ENCODE peak calls at places on chromosomes 13 and 19, in five cellular contexts. O is body of pancreas, E is heart left ventricle, J is A549, V is adrenal gland. Q is an unnamed sample.

GRCh38 chr19:38139122-38139521 is 84.9 kb downstream of the DPF1 start:
- DNase-seq in O (no peak), E (no peak), V (no peak), J (no peak), Q (no peak)

GRCh38 chr19:6238643-6239281 is 41.0 kb downstream of the MLLT1 start:
- DNase-seq in V (no peak), E (peak), J (no peak), O (no peak), Q (no peak)

GRCh38 chr19:17753976-17754375 is 2.7 kb downstream of the FCHO1 start:
- DNase-seq in J (no peak), O (no peak), V (no peak), E (no peak), Q (no peak)

GRCh38 chr13:38657191-38657590 is 29.7 kb upstream of the FREM2 start:
- DNase-seq in J (no peak), O (no peak), E (no peak), V (no peak), Q (no peak)

GRCh38 chr13:32515246-32515645 is 23.3 kb downstream of the N4BP2L2 start:
- DNase-seq in O (no peak), E (no peak), J (peak), V (no peak), Q (no peak)

GRCh38 chr19:5225486-5226345 is 114.9 kb downstream of the PTPRS start:
- DNase-seq in J (no peak), E (no peak), V (no peak), O (no peak), Q (no peak)

GRCh38 chr13:57630661-57631606 is 610 bp upstream of the PCDH17 start:
- DNase-seq in V (no peak), O (peak), J (no peak), E (peak), Q (no peak)

GRCh38 chr13:113643593-113643992 is 14.4 kb downstream of the ATP4B start:
- DNase-seq in V (no peak), E (no peak), J (no peak), O (no peak), Q (no peak)

GRCh38 chr13:43596924-43597598 is 189.7 kb downstream of the ENOX1 start:
- DNase-seq in J (no peak), V (no peak), E (no peak), O (no peak), Q (no peak)

GRCh38 chr13:97866346-97866745 is 87.1 kb upstream of the IPO5 start:
- DNase-seq in J (no peak), V (no peak), O (no peak), E (no peak), Q (no peak)

GRCh38 chr19:2554856-2555255 is 78.9 kb downstream of the GADD45B start:
- DNase-seq in E (no peak), O (no peak), V (no peak), J (no peak), Q (no peak)

GRCh38 chr19:2636142-2636896 is 66.2 kb downstream of the GNG7 start:
- DNase-seq in O (no peak), E (no peak), J (no peak), V (no peak), Q (no peak)

GRCh38 chr19:3855321-3855720 is 13.5 kb downstream of the ZFR2 start:
- DNase-seq in V (no peak), J (peak), O (no peak), E (no peak), Q (no peak)

GRCh38 chr19:51808333-51808986 is 13.5 kb downstream of the FPR3 start:
- DNase-seq in O (no peak), V (no peak), J (peak), E (no peak), Q (no peak)

GRCh38 chr13:26718872-26719271 is 41.7 kb downstream of the GPR12 start:
- DNase-seq in E (no peak), J (no peak), V (no peak), O (no peak), Q (no peak)

GRCh38 chr13:21118180-21118579 is 56.8 kb upstream of the LATS2 start:
- DNase-seq in V (no peak), O (no peak), J (no peak), E (no peak), Q (no peak)

GRCh38 chr13:22589880-22590279 is 590.9 kb upstream of the SGCG start:
- DNase-seq in E (no peak), O (no peak), V (no peak), J (no peak), Q (no peak)

GRCh38 chr19:6769006-6769637 is 1.9 kb upstream of the SH2D3A start:
- DNase-seq in J (peak), V (no peak), E (no peak), O (no peak), Q (no peak)

GRCh38 chr13:19185086-19185864 is 3.7 kb upstream of the TUBA3C start:
- DNase-seq in J (no peak), V (no peak), O (no peak), E (no peak), Q (no peak)

GRCh38 chr13:63551731-63552130 is 2136.1 kb upstream of the PCDH20 start:
- DNase-seq in O (no peak), V (no peak), J (no peak), E (no peak), Q (no peak)

GRCh38 chr13:98807774-98808173 is 55.3 kb upstream of the SLC15A1 start:
- DNase-seq in E (no peak), V (no peak), J (no peak), O (no peak), Q (no peak)

GRCh38 chr19:16623576-16623975 is 4.4 kb downstream of the MED26 start:
- DNase-seq in O (no peak), V (no peak), J (no peak), E (no peak), Q (no peak)

DNA sequence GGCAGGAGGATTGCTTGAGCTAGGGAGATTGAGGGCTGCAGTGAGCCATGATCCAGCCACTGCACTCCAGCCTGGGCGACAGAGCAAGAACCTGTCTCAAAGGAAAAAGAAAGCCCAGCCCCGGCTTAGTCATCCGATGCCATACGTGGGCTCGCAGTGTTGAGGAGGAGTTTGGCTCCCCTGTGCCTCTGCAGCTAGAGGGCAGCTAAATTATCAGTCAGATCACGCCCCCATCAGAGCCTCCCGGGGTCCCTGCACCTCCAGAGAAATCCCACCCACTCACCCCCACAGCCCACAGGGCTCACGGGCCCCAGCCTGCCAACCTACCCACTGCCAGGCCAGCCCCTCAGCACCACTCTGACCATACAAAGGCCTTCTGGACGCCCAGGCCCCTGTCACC is 27.6 kb downstream of the MAU2 start:
- DNase-seq in J (no peak), E (no peak), O (no peak), V (no peak), Q (no peak)
- TF ChIP-seq POLR2A in J (no peak), E (no peak), O (no peak), V (no peak), Q (no peak)

GRCh38 chr13:89113744-89114143 is 1442.6 kb downstream of the SLITRK5 start:
- DNase-seq in E (no peak), J (no peak), O (no peak), V (no peak), Q (no peak)
- H3K4me3 ChIP-seq in E (no peak), J (no peak), O (no peak), V (no peak), Q (no peak)

GRCh38 chr13:41660426-41660825 is 203.1 kb downstream of the RGCC start:
- DNase-seq in O (no peak), V (no peak), J (no peak), E (no peak), Q (no peak)
- TF ChIP-seq POLR2A in O (no peak), V (no peak), J (no peak), E (no peak), Q (no peak)

DNA sequence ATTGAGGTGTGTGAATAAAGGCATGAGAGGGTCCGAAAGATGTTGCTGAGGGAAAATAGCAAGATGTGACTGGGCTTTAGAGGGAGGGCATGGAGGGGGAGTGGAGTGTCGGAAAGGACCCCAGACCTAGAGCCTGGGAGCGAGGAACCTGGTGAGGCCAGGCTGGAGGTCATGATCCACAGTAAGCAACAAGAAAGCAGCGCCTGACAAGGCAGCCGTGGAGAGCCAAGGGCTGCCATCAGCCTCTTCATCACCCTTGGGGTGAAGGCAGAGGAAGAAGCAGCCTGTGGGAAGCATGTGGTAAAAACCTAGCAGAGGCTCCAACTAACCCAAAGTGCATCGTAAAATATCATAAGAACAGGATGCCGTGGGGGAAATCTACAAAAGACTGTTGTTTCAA is 162.8 kb upstream of the SOX1 start:
- DNase-seq in J (no peak), O (no peak), E (peak), V (peak), Q (no peak)
- H3K4me3 ChIP-seq in J (no peak), O (no peak), E (no peak), V (no peak), Q (no peak)

DNA sequence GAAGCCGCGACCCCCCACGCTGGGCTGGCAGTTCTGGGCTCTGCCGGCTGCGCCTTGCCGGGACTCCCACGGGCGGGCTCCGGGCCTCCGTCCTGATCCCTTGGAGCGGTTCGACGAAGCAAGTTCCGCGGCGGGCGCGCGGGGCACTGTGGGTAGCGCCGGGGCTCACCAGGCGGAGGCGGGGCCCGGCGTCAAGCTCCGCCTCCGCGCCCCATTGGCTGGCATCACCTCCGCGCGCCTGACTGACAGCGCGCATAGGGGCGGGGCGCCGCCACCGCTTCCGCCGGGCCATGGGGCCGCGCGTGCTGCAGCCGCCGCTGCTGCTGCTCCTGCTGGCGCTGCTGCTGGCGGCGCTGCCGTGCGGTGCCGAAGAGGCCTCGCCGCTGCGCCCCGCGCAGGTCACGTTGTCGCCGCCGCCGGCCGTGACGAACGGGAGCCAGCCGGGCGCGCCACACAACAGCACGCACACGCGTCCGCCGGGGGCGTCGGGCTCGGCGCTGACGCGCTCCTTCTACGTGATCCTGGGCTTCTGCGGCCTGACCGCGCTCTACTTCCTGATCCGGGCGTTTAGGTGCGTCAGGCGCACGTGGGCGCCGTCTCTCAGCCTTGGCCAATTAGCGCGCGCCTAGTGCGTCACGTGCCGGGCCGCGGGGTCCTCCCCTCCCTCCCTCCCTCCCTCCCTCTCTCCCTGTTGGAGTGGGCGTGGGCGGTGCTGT is at the start of gene FAM174C:
- DNase-seq in V (peak), J (peak), E (peak), O (peak), Q (peak)
- TF ChIP-seq POLR2A in V (peak), J (peak), E (peak), O (peak), Q (peak)

DNA sequence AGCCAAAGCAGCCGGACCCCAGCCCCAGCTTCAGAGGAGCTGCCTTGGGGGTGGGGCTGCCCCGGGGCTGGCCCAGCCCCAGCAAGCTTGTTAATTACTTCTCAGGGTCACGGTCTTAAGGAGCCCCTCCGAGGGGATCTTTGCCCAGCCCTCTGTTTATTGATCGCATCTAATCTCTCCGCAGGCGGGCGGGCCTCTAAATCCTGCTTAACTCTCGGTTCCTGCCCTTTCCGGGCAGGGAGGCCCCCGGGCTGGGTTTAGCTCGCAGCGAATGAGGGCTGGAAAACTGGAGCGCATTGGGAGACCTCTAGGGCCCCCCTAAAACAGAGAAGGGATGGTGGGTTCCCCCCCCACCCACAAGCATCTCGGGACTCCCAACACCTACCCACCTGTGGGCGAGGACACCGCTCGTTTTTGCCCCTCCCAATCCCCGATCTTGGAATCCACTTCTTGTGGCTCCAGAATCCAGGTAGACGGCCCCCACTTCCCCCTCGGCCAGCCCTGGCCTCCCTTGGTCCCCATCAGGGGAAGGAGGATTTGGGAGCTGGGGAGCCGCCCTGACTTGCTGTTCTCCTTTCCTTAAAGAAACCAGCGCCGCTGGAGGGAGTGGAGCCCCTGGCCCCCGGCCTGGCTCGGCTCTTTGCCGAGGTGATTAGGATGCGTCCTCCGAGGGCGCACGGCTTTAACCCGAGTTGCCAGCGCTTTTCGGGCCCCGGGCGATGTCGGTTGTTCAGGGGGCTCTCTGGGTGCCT is 59.5 kb upstream of the ADGRL1 start:
- DNase-seq in O (no peak), V (no peak), E (no peak), J (no peak), Q (no peak)
- H3K4me3 ChIP-seq in O (no peak), V (no peak), E (no peak), J (no peak), Q (no peak)

GRCh38 chr19:10681658-10682057 is 19.6 kb upstream of the QTRT1 start:
- DNase-seq in O (no peak), J (no peak), V (no peak), E (no peak), Q (no peak)
- TF ChIP-seq POLR2A in O (no peak), J (no peak), V (no peak), E (no peak), Q (no peak)

DNA sequence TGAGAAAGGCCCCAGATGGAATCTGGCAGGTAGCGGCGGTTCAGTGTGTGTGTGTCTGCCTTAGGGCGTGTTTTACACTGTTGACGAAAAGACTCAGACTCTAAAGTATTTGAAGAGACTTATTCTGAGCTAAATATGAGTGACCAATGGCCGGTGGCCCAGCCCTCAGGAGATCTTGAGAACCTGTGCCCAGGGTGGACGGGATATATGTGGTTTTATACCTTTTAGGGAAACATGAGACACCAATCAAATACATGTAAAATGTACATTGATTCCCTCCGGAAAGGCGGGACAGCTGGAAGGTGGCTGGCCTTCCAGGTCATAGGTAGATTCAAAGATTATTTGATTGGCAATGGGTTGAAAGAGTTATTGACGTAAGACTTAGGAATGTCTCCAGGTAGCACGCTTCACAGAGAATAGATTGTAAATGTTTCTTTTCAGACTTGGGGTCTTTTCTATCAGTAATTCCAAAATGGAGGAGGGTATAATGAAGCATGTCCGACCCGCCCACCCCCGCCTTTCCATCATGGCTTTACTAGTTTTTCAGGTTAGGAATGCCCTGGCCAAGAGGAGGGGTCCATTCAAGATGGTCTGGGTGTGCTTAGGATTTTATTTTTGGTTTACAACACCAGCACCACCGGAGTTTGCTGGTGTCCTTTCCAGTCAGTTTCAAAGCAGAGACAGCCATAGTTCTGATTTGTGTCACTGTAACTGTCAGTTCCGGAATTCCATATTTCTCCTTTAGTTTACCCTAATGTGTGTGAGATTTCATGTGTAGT is 1.0 kb upstream of the ZNF529 start:
- DNase-seq in E (no peak), V (no peak), J (no peak), O (peak), Q (no peak)
- H3K4me3 ChIP-seq in E (peak), V (peak), J (peak), O (peak), Q (peak)

GRCh38 chr19:42400404-42400803 is 10.3 kb upstream of the CNFN start:
- DNase-seq in E (no peak), V (no peak), J (no peak), O (no peak), Q (no peak)

GRCh38 chr19:42396248-42396541 is 6.1 kb upstream of the CNFN start:
- DNase-seq in J (no peak), V (no peak), O (no peak), E (no peak), Q (no peak)

GRCh38 chr19:42397315-42398166 is 7.4 kb upstream of the CNFN start:
- DNase-seq in E (no peak), O (no peak), J (peak), V (no peak), Q (no peak)

GRCh38 chr19:42394751-42395150 is 4.7 kb upstream of the CNFN start:
- DNase-seq in O (no peak), V (no peak), E (no peak), J (peak), Q (no peak)

GRCh38 chr19:42396542-42397314 is 6.6 kb upstream of the CNFN start:
- DNase-seq in J (peak), O (peak), E (peak), V (peak), Q (peak)
- TF ChIP-seq POLR2A in J (peak), O (peak), E (peak), V (peak), Q (no peak)

Q was measured in tibial nerve.